ENCODE peak calls at places on chromosomes 5 and 9, in six cellular contexts. M is stimulated activated CD8-positive, alpha-beta memory T cell treated with anti-CD3 and anti-CD28 coated beads, Interleukin-12 subunit alpha, Interleukin-12 subunit beta, amount 100 ng/mL, for 4 hours; R is dorsolateral prefrontal cortex; Z is H54; F is HFFc6; S is AG09319. K is an unnamed sample.

GRCh38 chr9:106534800-106535199 is 328.2 kb upstream of the ZNF462 start:
- DNase-seq in S (no peak), R (no peak), Z (no peak), M (no peak), F (no peak), K (no peak)

GRCh38 chr9:136201609-136202448 is 3.1 kb downstream of the LHX3 start:
- DNase-seq in S (no peak), F (no peak), M (no peak), R (no peak), Z (no peak), K (no peak)

GRCh38 chr9:93122721-93123221 is 11.3 kb downstream of the NINJ1 start:
- DNase-seq in M (no peak), R (no peak), S (no peak), Z (no peak), F (no peak), K (no peak)

GRCh38 chr9:124078641-124079040 is 67.1 kb downstream of the LHX2 start:
- DNase-seq in M (no peak), R (no peak), Z (peak; percentile 77), S (peak; percentile 12), F (peak; percentile 64), K (no peak)

GRCh38 chr5:32777733-32778132 is 66.6 kb downstream of the NPR3 start:
- DNase-seq in F (no peak), R (no peak), M (no peak), Z (no peak), S (no peak), K (no peak)

GRCh38 chr9:134930404-134930803 is 12.7 kb upstream of the FCN1 start:
- DNase-seq in F (no peak), S (no peak), Z (no peak), R (no peak), M (no peak), K (no peak)

GRCh38 chr5:172490739-172491461 is 36.6 kb upstream of the SH3PXD2B start:
- DNase-seq in S (no peak), R (peak; percentile 67), Z (no peak), F (no peak), M (no peak), K (no peak)

GRCh38 chr5:159899067-159900049 is 16.9 kb upstream of the ADRA1B start:
- DNase-seq in Z (no peak), M (no peak), S (no peak), R (no peak), F (peak; percentile 88), K (no peak)

GRCh38 chr5:130799015-130799414 is 366.0 kb downstream of the HINT1 start:
- DNase-seq in R (no peak), S (no peak), Z (no peak), F (no peak), M (no peak), K (no peak)

GRCh38 chr5:179765400-179765799 is 28.4 kb upstream of the LTC4S start:
- DNase-seq in Z (peak; percentile 86), S (peak; percentile 38), R (no peak), F (peak; percentile 83), M (no peak), K (peak; percentile 41)

K was measured in amniotic stem cell.